ENCODE peak calls at places on chromosomes 4 and X, in four cellular contexts. N is K562, X is HepG2, W is GM12878. G is an unnamed sample.

GRCh38 chr4:103754844-103755243 is 35.1 kb upstream of the TACR3 start:
- DNase-seq in N (no peak), X (peak; percentile 23), W (no peak), G (no peak)

GRCh38 chrX:8737883-8738282 is 5.9 kb upstream of the ANOS1 start:
- DNase-seq in N (no peak), X (no peak), W (no peak), G (no peak)

GRCh38 chr4:168612435-168613139 is 115.7 kb downstream of the PALLD start:
- DNase-seq in N (no peak), X (no peak), W (no peak), G (no peak)

GRCh38 chrX:72097081-72097480 is 34.6 kb downstream of the RTL5 start:
- DNase-seq in N (no peak), X (no peak), W (no peak), G (no peak)

GRCh38 chr4:84578540-84579409 is 4.2 kb upstream of the CDS1 start:
- DNase-seq in N (no peak), X (peak; percentile 39), W (no peak), G (no peak)

GRCh38 chrX:3639236-3639635 is 74.2 kb downstream of the PRKX start:
- DNase-seq in N (no peak), X (no peak), W (no peak), G (no peak)

GRCh38 chr4:141347738-141348524 is 127.2 kb downstream of the ZNF330 start:
- DNase-seq in N (no peak), X (no peak), W (no peak), G (no peak)

GRCh38 chr4:142314686-142315085 is 531.4 kb downstream of the INPP4B start:
- DNase-seq in N (no peak), X (no peak), W (no peak), G (no peak)

GRCh38 chrX:44314259-44314734 is 29.2 kb downstream of the EFHC2 start:
- DNase-seq in N (peak; percentile 89), X (no peak), W (no peak), G (no peak)

GRCh38 chr4:55615008-55615407 is 21.1 kb downstream of the NMU start:
- DNase-seq in N (no peak), X (no peak), W (no peak), G (no peak)

GRCh38 chr4:128583753-128584712 is 225.5 kb upstream of the JADE1 start:
- DNase-seq in N (no peak), X (no peak), W (no peak), G (no peak)

GRCh38 chr4:174631901-174632758 is 109.8 kb upstream of the HPGD start:
- DNase-seq in N (peak; percentile 25), X (peak; percentile 20), W (no peak), G (peak; percentile 39)

GRCh38 chrX:68681443-68681941 is 34.0 kb downstream of the STARD8 start:
- DNase-seq in N (no peak), X (no peak), W (peak; percentile 3), G (no peak)

GRCh38 chr4:88803600-88804096 is 106.0 kb upstream of the NAP1L5 start:
- DNase-seq in N (no peak), X (no peak), W (peak; percentile 69), G (no peak)

GRCh38 chr4:75939890-75940691 is 722 bp downstream of the NAAA start:
- DNase-seq in N (peak; percentile 83), X (peak; percentile 55), W (no peak), G (peak; percentile 67)

GRCh38 chr4:47930971-47931804 is 16.8 kb upstream of the NFXL1 start:
- DNase-seq in N (no peak), X (no peak), W (no peak), G (no peak)

GRCh38 chr4:78634011-78634664 is 82.6 kb downstream of the ANXA3 start:
- DNase-seq in N (no peak), X (no peak), W (no peak), G (no peak)

GRCh38 chr4:8345053-8345945 is 75.7 kb downstream of the HTRA3 start:
- DNase-seq in N (no peak), X (no peak), W (no peak), G (no peak)

GRCh38 chrX:21656587-21657317 is 1.4 kb downstream of the KLHL34 start:
- DNase-seq in N (no peak), X (no peak), W (no peak), G (no peak)

GRCh38 chr4:909821-910220 is 22.3 kb downstream of the GAK start:
- DNase-seq in N (no peak), X (no peak), W (no peak), G (no peak)

GRCh38 chr4:12595489-12595888 is 888.7 kb downstream of the RAB28 start:
- DNase-seq in N (no peak), X (no peak), W (no peak), G (no peak)

GRCh38 chrX:39705299-39705698 is 392.5 kb downstream of the BCOR start:
- DNase-seq in N (peak; percentile 18), X (no peak), W (no peak), G (peak; percentile 68)

DNA sequence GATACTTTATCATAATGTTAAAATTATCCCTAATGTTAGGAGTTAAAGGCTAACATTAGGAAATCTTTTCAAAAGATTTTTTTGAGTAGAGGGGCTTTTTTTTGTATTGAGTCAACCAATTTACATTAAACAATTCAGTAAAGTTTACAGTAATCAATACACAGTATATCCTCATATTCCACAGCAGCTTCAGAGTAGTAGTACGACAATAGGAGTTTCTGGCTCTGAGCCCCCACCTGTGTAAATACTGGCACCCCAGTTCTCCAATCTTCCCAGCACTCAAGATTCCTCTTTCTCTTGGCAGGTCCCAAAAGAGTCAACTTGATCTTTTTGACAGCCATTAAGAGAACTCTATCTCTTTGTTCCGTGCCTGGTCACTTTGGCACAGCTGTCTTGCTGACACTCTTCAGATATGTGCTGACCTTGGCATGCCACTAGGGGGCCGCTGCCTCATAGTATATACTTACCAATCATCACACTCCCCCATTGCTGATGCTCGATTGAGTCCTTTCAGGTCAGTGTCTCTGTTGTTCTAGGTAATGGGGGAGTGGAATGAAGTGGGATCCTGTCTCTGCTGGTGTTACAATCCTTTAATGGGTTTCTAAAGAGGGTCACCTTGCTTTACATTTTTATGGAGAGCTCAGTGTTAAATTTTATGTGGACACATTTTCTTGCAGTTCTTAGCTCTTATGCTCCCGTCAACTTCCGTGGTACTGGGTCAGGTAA is 19.5 kb upstream of the CCNI start:
- DNase-seq in N (peak; percentile 63), X (peak; percentile 49), W (no peak), G (peak; percentile 72)
- TF ChIP-seq TARDBP in N (no peak), X (no peak), W (no peak), G (no peak)

DNA sequence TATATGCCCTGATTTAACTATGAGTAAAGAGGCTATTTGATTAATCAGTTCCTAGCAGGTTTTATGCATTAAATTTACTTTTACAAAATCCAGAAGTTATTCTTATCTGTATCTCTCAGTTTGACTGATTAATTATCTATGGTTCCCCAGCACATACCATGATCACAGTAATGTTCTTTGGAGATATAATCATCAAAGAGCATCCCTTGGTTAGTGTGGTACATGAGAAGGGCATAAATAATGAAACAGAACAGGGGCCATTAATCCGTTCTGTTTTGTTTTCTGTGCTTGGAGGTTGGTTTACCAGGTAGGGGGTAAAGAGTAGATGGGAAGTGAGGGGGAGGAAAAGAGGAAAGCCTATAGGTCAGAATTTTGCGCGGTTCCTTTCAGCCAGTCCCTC is 718.7 kb upstream of the TENM3 start:
- DNase-seq in N (no peak), X (no peak), W (no peak), G (no peak)
- TF ChIP-seq TARDBP in N (no peak), X (no peak), W (no peak), G (no peak)

GRCh38 chr4:85854543-85854942 is 379.6 kb downstream of the ARHGAP24 start:
- DNase-seq in N (no peak), X (no peak), W (no peak), G (no peak)
- TF ChIP-seq TARDBP in N (no peak), X (no peak), W (no peak), G (no peak)

GRCh38 chr4:90419124-90419711 is 292.0 kb downstream of the CCSER1 start:
- DNase-seq in N (no peak), X (peak; percentile 16), W (no peak), G (peak; percentile 25)
- TF ChIP-seq TARDBP in N (no peak), X (no peak), W (no peak), G (no peak)

GRCh38 chr4:61336911-61337310 is 136.8 kb downstream of the ADGRL3 start:
- DNase-seq in N (no peak), X (no peak), W (no peak), G (no peak)
- TF ChIP-seq TARDBP in N (no peak), X (no peak), W (no peak), G (no peak)

GRCh38 chr4:39154009-39154408 is 28.3 kb upstream of the WDR19 start:
- DNase-seq in N (no peak), X (no peak), W (no peak), G (no peak)

DNA sequence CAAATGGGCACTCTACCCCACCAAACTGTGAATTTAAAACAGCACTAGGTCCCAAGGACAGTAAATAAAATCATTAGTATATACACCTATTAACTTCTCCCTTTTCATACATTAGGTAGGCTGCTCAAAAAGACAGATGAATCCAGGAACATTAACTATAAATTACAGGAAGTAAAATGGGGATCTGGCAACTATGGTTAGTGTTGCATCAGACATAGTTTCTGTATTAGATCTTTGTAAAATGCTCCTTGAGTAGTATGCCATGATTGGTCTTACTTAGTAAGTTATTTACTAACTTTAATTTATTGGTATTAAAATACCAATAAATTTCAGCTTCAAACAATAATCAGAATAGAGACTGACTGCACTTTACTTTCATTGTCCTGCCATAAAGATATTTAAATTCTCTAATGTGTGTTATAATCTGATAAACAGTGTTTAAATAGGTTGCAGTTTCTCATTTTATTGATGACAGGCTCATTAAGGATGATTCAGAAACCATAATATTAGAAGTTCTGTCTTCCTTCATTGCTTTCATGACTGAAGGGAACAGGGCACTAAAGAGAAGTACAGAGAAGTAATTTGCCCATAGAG is 31.1 kb upstream of the WDR19 start:
- DNase-seq in N (no peak), X (no peak), W (no peak), G (no peak)
- TF ChIP-seq TARDBP in N (no peak), X (no peak), W (no peak), G (no peak)